ENCODE peak calls at places on chromosomes 13 and 19, in nine cellular contexts. G is fibroblast of the aortic adventitia; S is activated CD4-positive, alpha-beta T cell treated with anti-CD3 and anti-CD28 coated beads, Interleukin-2, amount 10 ng/mL, durations not matched to agents 24 days and 14 days; E is hepatocyte; Y is NCI-H187; T is myocyte; Z is breast epithelium; H is A172; X is EH. W is an unnamed sample.

GRCh38 chr13:109840201-109840892 is 54.0 kb upstream of the IRS2 start:
- DNase-seq in G (peak), H (peak), S (no peak), T (peak), Z (no peak), X (peak), E (no peak), Y (no peak), W (no peak)

GRCh38 chr13:32408296-32408998 is 19.5 kb downstream of the N4BP2L1 start:
- DNase-seq in Y (no peak), G (no peak), Z (no peak), X (no peak), S (no peak), E (no peak), H (no peak), T (no peak), W (no peak)

GRCh38 chr13:106566682-106567420 is 1.1 kb downstream of the ARGLU1 start:
- DNase-seq in X (peak), S (peak), Y (no peak), T (peak), H (peak), E (peak), Z (no peak), G (peak), W (no peak)

GRCh38 chr19:36113895-36114762 is 546 bp downstream of the POLR2I start:
- DNase-seq in H (peak), S (peak), Y (no peak), E (peak), G (peak), Z (no peak), X (peak), T (peak), W (no peak)

GRCh38 chr13:30908416-30908980 is 2.4 kb downstream of the MEDAG start:
- DNase-seq in X (peak), S (no peak), T (peak), H (no peak), E (peak), Y (no peak), G (peak), Z (no peak), W (no peak)

GRCh38 chr13:112583592-112584277 is 4.2 kb downstream of the TUBGCP3 start:
- DNase-seq in X (no peak), Z (no peak), S (no peak), E (no peak), T (no peak), H (no peak), G (no peak), Y (no peak), W (no peak)

GRCh38 chr13:77509221-77509620 is 26.3 kb upstream of the SCEL start:
- DNase-seq in S (no peak), Z (no peak), G (peak), Y (no peak), H (no peak), T (no peak), X (peak), E (no peak), W (no peak)

GRCh38 chr19:17098326-17098725 is 22.7 kb downstream of the MYO9B start:
- DNase-seq in Y (no peak), X (no peak), Z (no peak), S (no peak), T (no peak), H (no peak), E (no peak), G (no peak), W (no peak)

GRCh38 chr13:114256547-114256946 is 21.9 kb downstream of the CDC16 start:
- DNase-seq in H (no peak), Y (no peak), X (no peak), G (no peak), E (no peak), Z (no peak), T (no peak), S (no peak), W (no peak)

W was measured in vagina.